ENCODE peak calls at places on chromosomes 7 and 10, in four cellular contexts. L is AG09319, S is endothelial cell, K is mesothelial cell of epicardium. W is an unnamed sample.

GRCh38 chr7:47186316-47186715 is 395.6 kb downstream of the TNS3 start:
- DNase-seq in K (no peak), S (no peak), L (no peak), W (no peak)

GRCh38 chr10:11218395-11218794 is 200.7 kb downstream of the CELF2 start:
- DNase-seq in L (no peak), K (no peak), S (no peak), W (no peak)

GRCh38 chr10:86725980-86726976 is 30.1 kb upstream of the BMPR1A start:
- DNase-seq in S (no peak), L (no peak), K (no peak), W (no peak)

GRCh38 chr7:156665101-156665500 is 24.5 kb downstream of the RNF32 start:
- DNase-seq in S (no peak), L (no peak), K (no peak), W (no peak)

GRCh38 chr10:58818889-58819288 is 306.2 kb downstream of the BICC1 start:
- DNase-seq in S (no peak), K (no peak), L (peak), W (peak)

GRCh38 chr10:95601116-95601719 is 40.0 kb upstream of the SORBS1 start:
- DNase-seq in L (peak), S (peak), K (peak), W (peak)

GRCh38 chr7:40192036-40192435 is 57.2 kb downstream of the SUGCT start:
- DNase-seq in L (peak), K (no peak), S (no peak), W (no peak)

GRCh38 chr10:4344544-4344994 is 481.4 kb upstream of the AKR1E2 start:
- DNase-seq in L (peak), S (no peak), K (no peak), W (peak)

GRCh38 chr7:20033621-20034200 is 183.5 kb downstream of the MACC1 start:
- DNase-seq in S (no peak), L (peak), K (no peak), W (no peak)

GRCh38 chr10:48655426-48656240 is 29.0 kb upstream of the WDFY4 start:
- DNase-seq in L (no peak), K (no peak), S (no peak), W (no peak)

GRCh38 chr10:78457804-78458483 is 424.3 kb downstream of the RPS24 start:
- DNase-seq in S (no peak), L (peak), K (no peak), W (peak)

GRCh38 chr10:69065406-69066361 is 22.2 kb upstream of the SRGN start:
- DNase-seq in S (no peak), L (no peak), K (no peak), W (no peak)

GRCh38 chr10:44937201-44938005 is 22.2 kb upstream of the RASSF4 start:
- DNase-seq in K (no peak), S (no peak), L (no peak), W (no peak)

GRCh38 chr7:151125459-151125834 is 39.2 kb downstream of the AGAP3 start:
- DNase-seq in S (peak), L (no peak), K (no peak), W (no peak)

GRCh38 chr10:115827180-115827579 is 445.8 kb downstream of the GFRA1 start:
- DNase-seq in S (no peak), L (no peak), K (no peak), W (peak)

GRCh38 chr7:44046321-44047061 is 2.0 kb downstream of the DBNL start:
- DNase-seq in S (no peak), K (no peak), L (no peak), W (no peak)

GRCh38 chr7:44750921-44751571 is 2.4 kb downstream of the ZMIZ2 start:
- DNase-seq in K (no peak), L (no peak), S (no peak), W (no peak)

GRCh38 chr7:151850484-151851159 is 26.3 kb downstream of the PRKAG2 start:
- DNase-seq in K (no peak), S (no peak), L (no peak), W (no peak)

DNA sequence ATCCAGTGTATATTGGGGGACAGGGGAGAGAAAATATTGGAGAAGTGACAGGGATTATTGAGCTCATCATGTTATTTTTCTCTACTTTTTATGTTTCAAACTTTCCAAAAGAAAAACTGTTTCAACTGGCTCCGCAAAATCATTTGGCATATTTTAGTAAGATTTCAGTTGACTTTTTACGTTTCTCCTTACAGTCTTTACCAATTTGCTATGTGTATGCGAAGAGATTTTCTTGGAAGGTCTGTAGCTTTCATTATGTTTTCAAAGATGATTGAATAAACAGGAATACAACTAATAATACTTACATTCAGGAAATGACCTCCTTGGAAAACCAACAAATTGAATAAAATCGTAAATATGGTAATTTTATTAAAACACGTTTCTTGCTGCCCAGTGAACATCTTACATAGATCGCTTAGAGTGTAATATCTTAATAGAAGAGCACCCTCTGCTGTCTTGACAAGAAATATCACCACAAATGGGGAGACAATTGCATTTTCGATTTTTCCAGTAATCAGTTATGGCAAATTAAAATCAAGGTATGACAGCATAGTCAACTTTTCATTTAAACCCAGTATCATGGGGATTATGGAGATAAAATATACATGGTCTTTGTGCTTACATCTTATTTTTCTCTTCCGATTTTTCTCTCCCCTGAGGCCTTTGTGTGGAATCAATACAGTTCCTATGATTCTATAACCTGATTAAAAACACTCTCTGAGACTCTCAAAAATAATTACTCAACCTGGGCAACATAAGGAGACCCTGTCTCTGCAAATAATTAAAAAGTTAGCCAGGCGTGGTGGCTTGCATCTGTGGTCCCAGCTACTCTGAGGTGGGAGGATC is 43.1 kb downstream of the MBL2 start:
- DNase-seq in S (no peak), L (peak), K (no peak), W (peak)
- TF ChIP-seq CTCF in S (peak), L (peak), K (peak), W (peak)

GRCh38 chr10:9766762-9767161 is 1250.9 kb upstream of the CELF2 start:
- DNase-seq in S (no peak), L (no peak), K (no peak), W (no peak)
- TF ChIP-seq CTCF in S (no peak), L (no peak), K (no peak), W (peak)

GRCh38 chr7:107644704-107645083 is 15.9 kb upstream of the SLC26A4 start:
- DNase-seq in K (no peak), L (no peak), S (no peak), W (no peak)

GRCh38 chr7:107638594-107638993 is 22.0 kb upstream of the SLC26A4 start:
- DNase-seq in S (no peak), K (no peak), L (no peak), W (no peak)

GRCh38 chr7:107643938-107644703 is 16.5 kb upstream of the SLC26A4 start:
- DNase-seq in S (no peak), L (no peak), K (no peak), W (no peak)

DNA sequence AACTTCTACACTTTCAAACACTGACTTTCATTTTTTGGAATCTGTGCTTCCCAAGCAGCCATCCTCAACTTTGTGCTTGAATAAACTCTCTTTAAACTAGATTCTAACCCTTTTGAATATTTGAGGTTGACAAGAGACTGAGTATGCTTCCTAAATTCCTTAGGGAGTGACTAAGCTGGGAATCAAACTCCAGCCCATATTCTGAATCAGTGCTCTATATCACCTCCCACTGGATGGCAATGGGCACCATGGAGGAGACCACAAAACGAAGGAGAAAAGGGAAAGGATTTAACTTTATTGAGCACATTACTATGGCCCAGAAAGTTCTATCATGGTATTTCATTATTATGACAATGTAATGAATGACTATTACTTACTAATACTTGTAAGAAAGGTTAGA is 17.2 kb upstream of the SLC26A4 start:
- DNase-seq in L (no peak), K (no peak), S (no peak), W (peak)
- TF ChIP-seq CTCF in L (peak), K (no peak), S (no peak), W (peak)

DNA sequence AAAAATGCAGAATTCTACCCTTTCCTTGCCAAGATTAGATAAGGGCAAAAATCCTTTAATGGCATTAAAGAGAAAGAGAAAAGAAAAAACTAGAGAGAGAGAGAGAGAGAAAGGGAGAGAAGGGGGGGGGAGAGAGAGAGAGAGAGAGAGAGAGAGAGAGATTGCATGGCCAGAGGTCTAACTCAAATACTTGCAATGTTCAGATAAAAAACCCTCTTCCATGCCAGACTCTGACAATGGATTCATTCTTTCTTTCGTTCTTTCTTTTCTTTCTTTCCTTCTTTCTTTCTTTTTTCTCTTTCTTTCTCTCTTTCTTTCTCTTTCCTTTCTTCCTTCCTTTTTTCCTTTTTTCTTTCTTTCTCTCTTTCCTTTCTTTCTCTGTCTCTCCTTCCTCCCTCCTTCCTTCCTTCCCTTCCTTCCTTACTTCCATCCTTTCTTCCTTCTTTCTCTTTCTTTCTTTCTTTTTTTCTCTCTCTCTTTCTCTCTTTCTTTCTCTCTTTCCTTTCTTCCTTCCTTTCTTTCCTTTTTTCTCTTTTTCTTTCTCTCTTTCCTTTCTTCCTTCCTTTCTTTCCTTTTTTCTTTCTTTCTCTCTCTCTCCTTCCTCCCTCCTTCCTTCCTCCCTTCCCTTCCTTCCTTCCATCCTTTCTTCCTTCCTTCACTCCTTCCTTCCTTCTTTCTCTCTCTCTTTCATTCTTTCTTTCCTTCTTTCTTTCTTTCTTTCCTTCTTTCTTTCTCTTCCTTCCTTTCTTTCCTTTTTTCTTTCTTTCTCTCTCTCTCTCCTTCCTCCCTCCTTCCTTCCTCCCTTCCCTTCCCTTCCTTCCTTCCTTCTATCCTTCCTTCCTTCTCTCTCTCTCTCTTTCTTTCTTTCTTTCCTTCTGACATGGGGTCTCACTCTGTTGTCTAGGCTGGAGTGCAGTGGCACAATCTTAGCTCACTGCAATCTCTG is 175.7 kb downstream of the PRKCQ start:
- DNase-seq in S (no peak), L (no peak), K (no peak), W (no peak)
- TF ChIP-seq CTCF in S (no peak), L (no peak), K (no peak), W (no peak)

GRCh38 chr7:91953618-91954017 is 13.0 kb downstream of the AKAP9 start:
- DNase-seq in S (no peak), L (no peak), K (no peak), W (no peak)
- TF ChIP-seq CTCF in S (peak), L (no peak), K (no peak), W (peak)

GRCh38 chr10:6840766-6841165 is 260.7 kb upstream of the PRKCQ start:
- DNase-seq in S (no peak), K (no peak), L (peak), W (no peak)

GRCh38 chr10:6844251-6844650 is 264.2 kb upstream of the PRKCQ start:
- DNase-seq in K (no peak), L (no peak), S (no peak), W (no peak)

GRCh38 chr10:6842722-6843121 is 262.6 kb upstream of the PRKCQ start:
- DNase-seq in K (no peak), L (no peak), S (no peak), W (no peak)

GRCh38 chr10:6841746-6842145 is 261.7 kb upstream of the PRKCQ start:
- DNase-seq in L (no peak), K (no peak), S (no peak), W (no peak)

GRCh38 chr10:6843477-6843876 is 263.4 kb upstream of the PRKCQ start:
- DNase-seq in K (no peak), L (no peak), S (no peak), W (no peak)
- TF ChIP-seq CTCF in K (no peak), L (no peak), S (no peak), W (no peak)

W was measured in astrocyte of the cerebellum.